ENCODE peak calls at places on chromosomes 6 and 20, in four cellular contexts. X is HCT116, F is H1, Q is K562. O is an unnamed sample.

GRCh38 chr6:89977808-89978748 is 83.8 kb downstream of the GJA10 start:
- DNase-seq in F (no peak), Q (no peak), X (no peak), O (no peak)

GRCh38 chr6:121956782-121957181 is 442.7 kb upstream of the HSF2 start:
- DNase-seq in F (no peak), Q (no peak), X (no peak), O (no peak)

GRCh38 chr6:149852180-149852579 is 12.0 kb downstream of the LRP11 start:
- DNase-seq in X (no peak), F (no peak), Q (no peak), O (no peak)

GRCh38 chr20:43477634-43478033 is 19.9 kb downstream of the SRSF6 start:
- DNase-seq in Q (no peak), X (no peak), F (no peak), O (no peak)

GRCh38 chr20:53276143-53276542 is 304.0 kb downstream of the TSHZ2 start:
- DNase-seq in Q (no peak), X (no peak), F (no peak), O (no peak)

GRCh38 chr6:133704371-133704770 is 184.5 kb upstream of the TCF21 start:
- DNase-seq in Q (no peak), F (no peak), X (no peak), O (no peak)

GRCh38 chr6:108944707-108945685 is 96.8 kb downstream of the ARMC2 start:
- DNase-seq in X (no peak), F (no peak), Q (no peak), O (no peak)

GRCh38 chr6:132919476-132919875 is 105.1 kb downstream of the RPS12 start:
- DNase-seq in Q (no peak), F (no peak), X (no peak), O (no peak)

GRCh38 chr6:105592329-105592728 is 189.4 kb upstream of the PREP start:
- DNase-seq in F (no peak), Q (no peak), X (peak; percentile 60), O (no peak)

GRCh38 chr6:8707956-8708772 is 272.8 kb upstream of the SLC35B3 start:
- DNase-seq in Q (no peak), F (peak; percentile 46), X (peak; percentile 48), O (peak; percentile 27)

GRCh38 chr20:64222273-64222672 is 33.3 kb upstream of the PCMTD2 start:
- DNase-seq in F (no peak), X (no peak), Q (no peak), O (no peak)
- TF ChIP-seq FOSL1 in F (no peak), X (no peak), Q (no peak), O (no peak)

DNA sequence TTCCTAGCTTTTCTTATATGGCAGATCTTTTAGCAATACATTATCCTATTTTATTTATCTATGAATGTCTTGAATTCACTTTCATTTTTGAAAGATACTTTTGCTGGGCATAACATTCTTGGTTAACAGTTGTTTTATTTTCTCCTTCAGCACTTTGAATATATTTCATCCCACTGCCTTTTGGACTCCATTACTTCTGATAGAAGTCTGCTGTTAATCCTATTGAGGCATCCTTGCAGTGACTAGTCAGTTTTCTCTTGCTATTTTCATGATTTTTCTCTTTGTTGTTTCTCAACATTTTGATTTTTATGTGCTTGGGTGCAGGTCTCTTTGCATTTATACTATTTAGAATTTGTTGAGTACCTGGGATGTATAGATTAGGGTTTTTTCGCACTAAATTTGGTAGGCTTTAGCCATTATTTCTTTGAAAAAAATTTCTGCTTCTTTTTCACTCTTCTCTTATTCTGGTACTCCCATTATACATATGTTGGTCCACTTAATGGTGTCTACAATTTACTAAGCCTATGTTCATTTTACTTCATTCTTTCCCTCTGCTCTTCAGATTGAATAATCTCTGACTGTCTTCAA is 53.2 kb downstream of the PHACTR3 start:
- DNase-seq in Q (no peak), X (no peak), F (no peak), O (no peak)
- TF ChIP-seq YY1 in Q (no peak), X (no peak), F (no peak), O (no peak)

DNA sequence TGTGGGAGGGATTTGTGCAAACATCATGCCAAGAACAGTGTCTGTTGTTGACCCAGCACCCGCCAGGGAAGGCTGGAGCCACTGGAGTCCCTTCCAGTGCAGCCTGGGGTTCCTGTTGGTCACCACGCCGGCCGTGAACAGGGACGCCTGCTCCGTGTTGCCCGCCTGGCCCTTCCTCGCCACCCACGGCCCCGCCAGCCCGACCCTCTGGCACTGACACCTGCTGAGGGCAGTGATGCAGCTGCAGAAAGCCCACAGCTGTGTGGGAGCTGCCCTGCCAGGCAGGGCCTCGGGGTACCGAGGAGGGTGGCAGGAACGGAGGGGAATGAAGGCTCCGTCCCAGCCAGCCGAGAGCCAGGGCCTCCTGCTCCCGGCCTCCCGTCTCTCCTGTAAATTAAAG is 75.5 kb upstream of the SLCO4A1 start:
- DNase-seq in X (no peak), F (no peak), Q (no peak), O (no peak)
- TF ChIP-seq JUND in X (no peak), F (no peak), Q (no peak), O (no peak)

GRCh38 chr6:74277749-74278148 is 581.7 kb downstream of the CD109 start:
- DNase-seq in Q (no peak), X (no peak), F (no peak), O (no peak)
- TF ChIP-seq FOSL1 in Q (no peak), X (no peak), F (no peak), O (no peak)

GRCh38 chr6:38488876-38489275 is 150.9 kb downstream of the BTBD9 start:
- DNase-seq in Q (no peak), F (no peak), X (no peak), O (no peak)

GRCh38 chr6:38489951-38490350 is 149.8 kb downstream of the BTBD9 start:
- DNase-seq in Q (no peak), X (no peak), F (no peak), O (no peak)

GRCh38 chr6:38484656-38485055 is 155.1 kb downstream of the BTBD9 start:
- DNase-seq in X (no peak), F (no peak), Q (no peak), O (no peak)

GRCh38 chr6:38483526-38483925 is 156.2 kb downstream of the BTBD9 start:
- DNase-seq in X (no peak), F (no peak), Q (no peak), O (no peak)

DNA sequence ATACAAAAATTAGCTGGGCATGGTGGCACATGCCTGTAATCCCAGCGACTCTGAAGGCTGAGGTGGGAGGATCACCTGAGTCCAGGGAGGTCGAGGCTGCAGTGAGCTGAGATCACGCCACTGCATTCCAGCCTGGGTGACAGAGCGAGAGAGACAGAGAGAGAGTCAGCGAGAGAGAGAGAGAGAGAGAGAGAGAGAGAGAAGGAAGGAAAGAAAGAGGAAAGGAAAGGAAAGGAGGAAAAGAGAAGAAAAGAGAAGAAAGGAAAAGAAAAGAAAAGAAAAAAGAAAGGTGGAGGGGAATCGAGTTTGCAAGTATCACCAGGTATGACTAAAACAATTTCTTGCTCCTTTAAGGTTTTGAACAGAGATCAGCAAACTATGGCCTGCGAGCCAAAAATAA is 152.3 kb downstream of the BTBD9 start:
- DNase-seq in F (no peak), Q (no peak), X (no peak), O (no peak)
- TF ChIP-seq YY1 in F (no peak), Q (no peak), X (no peak), O (no peak)

DNA sequence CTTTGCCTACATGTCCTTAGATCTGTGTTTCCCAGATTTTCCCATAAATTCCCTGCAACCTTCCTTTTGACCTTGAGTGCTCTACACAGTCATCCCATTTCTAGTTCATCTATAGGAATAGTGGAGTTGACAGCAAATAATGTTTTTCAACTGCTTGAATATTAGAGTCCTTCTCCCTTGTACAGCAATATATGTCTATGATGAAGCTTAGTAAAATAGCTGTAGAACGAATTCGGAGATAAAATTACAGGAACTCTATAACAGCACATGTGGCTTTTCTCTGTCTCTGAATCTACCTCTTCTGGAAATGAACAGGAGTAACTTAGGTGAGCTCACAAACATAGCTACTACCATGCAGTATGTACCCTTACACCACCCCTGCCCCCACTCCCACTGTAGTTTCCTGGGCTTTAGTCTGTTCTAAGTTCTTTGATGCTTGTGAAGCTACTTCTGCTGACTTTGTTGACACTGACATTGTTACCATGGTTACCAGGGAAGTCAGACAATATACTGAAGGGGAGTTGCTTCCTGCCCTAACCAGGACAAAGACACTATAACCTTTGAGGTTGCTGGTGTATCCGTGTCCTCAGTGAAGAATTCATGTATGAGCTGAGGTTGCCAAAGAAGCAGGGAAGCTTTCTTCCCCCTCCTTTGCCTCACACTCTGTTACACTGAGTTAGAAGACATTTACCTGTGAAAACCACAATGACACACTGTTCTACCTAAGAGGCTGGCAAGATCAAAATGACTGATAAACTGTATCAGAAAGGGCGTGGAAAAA is 35.8 kb upstream of the SHLD1 start:
- DNase-seq in Q (no peak), F (no peak), X (no peak), O (peak; percentile 100)
- TF ChIP-seq JUND in Q (no peak), F (no peak), X (no peak), O (peak; percentile 32)

O was measured in HepG2.